ENCODE peak calls at places on chromosomes 1 and 21, in eight cellular contexts. One of them, this sample, is unnamed. For H3K27me3, the result is how much of the 10 kb centered on the place peaks cover.

GRCh38 chr1:24345334-24345733 is 26.2 kb downstream of the GRHL3 start:
- DNase-seq in IMR-90: no peak
- DNase-seq in fibroblast of lung: no peak
- DNase-seq in H7: no peak
- DNase-seq in transverse colon: no peak
- DNase-seq in lower lobe of right lung: no peak
- DNase-seq in prostate gland: peak
- DNase-seq in upper lobe of left lung: no peak
- DNase-seq in this sample: no peak

GRCh38 chr1:155175927-155176371 is 2.3 kb downstream of the TRIM46 start:
- DNase-seq in IMR-90: no peak
- DNase-seq in fibroblast of lung: no peak
- DNase-seq in H7: peak
- DNase-seq in transverse colon: peak
- DNase-seq in lower lobe of right lung: peak
- DNase-seq in prostate gland: no peak
- DNase-seq in upper lobe of left lung: peak
- DNase-seq in this sample: no peak

GRCh38 chr1:8443558-8444194 is 125.8 kb downstream of the SLC45A1 start:
- DNase-seq in IMR-90: no peak
- DNase-seq in fibroblast of lung: peak
- DNase-seq in H7: peak
- DNase-seq in transverse colon: no peak
- DNase-seq in lower lobe of right lung: no peak
- DNase-seq in prostate gland: no peak
- DNase-seq in upper lobe of left lung: no peak
- DNase-seq in this sample: no peak

GRCh38 chr21:44748621-44749020 is 37.2 kb upstream of the TSPEAR start:
- DNase-seq in IMR-90: no peak
- DNase-seq in fibroblast of lung: no peak
- DNase-seq in H7: peak
- DNase-seq in transverse colon: no peak
- DNase-seq in lower lobe of right lung: no peak
- DNase-seq in prostate gland: no peak
- DNase-seq in upper lobe of left lung: no peak
- DNase-seq in this sample: no peak

GRCh38 chr1:30196872-30197615 is 526.3 kb downstream of the MATN1 start:
- DNase-seq in IMR-90: no peak
- DNase-seq in fibroblast of lung: no peak
- DNase-seq in H7: no peak
- DNase-seq in transverse colon: no peak
- DNase-seq in lower lobe of right lung: no peak
- DNase-seq in prostate gland: no peak
- DNase-seq in upper lobe of left lung: no peak
- DNase-seq in this sample: no peak

GRCh38 chr1:233375653-233376052 is 48.1 kb downstream of the MAP3K21 start:
- DNase-seq in IMR-90: no peak
- DNase-seq in fibroblast of lung: no peak
- DNase-seq in H7: no peak
- DNase-seq in transverse colon: no peak
- DNase-seq in lower lobe of right lung: no peak
- DNase-seq in prostate gland: no peak
- DNase-seq in upper lobe of left lung: no peak
- DNase-seq in this sample: no peak

GRCh38 chr1:209652873-209653401 is 712 bp upstream of the LAMB3 start:
- DNase-seq in IMR-90: peak
- DNase-seq in fibroblast of lung: peak
- DNase-seq in H7: peak
- DNase-seq in transverse colon: peak
- DNase-seq in lower lobe of right lung: peak
- DNase-seq in prostate gland: peak
- DNase-seq in upper lobe of left lung: peak
- DNase-seq in this sample: peak

GRCh38 chr1:74340656-74341055 is 105.5 kb downstream of the TNNI3K start:
- DNase-seq in IMR-90: no peak
- DNase-seq in fibroblast of lung: no peak
- DNase-seq in H7: no peak
- DNase-seq in transverse colon: no peak
- DNase-seq in lower lobe of right lung: no peak
- DNase-seq in prostate gland: no peak
- DNase-seq in upper lobe of left lung: no peak
- DNase-seq in this sample: no peak

GRCh38 chr1:241555526-241555925 is 23.3 kb downstream of the KMO start:
- DNase-seq in IMR-90: no peak
- DNase-seq in fibroblast of lung: no peak
- DNase-seq in H7: no peak
- DNase-seq in transverse colon: no peak
- DNase-seq in lower lobe of right lung: no peak
- DNase-seq in prostate gland: no peak
- DNase-seq in upper lobe of left lung: no peak
- DNase-seq in this sample: no peak

GRCh38 chr1:22444856-22445255 is 6.8 kb upstream of the ZBTB40 start:
- DNase-seq in IMR-90: no peak
- DNase-seq in fibroblast of lung: no peak
- DNase-seq in H7: no peak
- DNase-seq in transverse colon: no peak
- DNase-seq in lower lobe of right lung: no peak
- DNase-seq in prostate gland: no peak
- DNase-seq in upper lobe of left lung: no peak
- DNase-seq in this sample: no peak

GRCh38 chr1:155044812-155045690 is 6.1 kb upstream of the ADAM15 start:
- DNase-seq in IMR-90: peak
- DNase-seq in fibroblast of lung: peak
- DNase-seq in H7: peak
- DNase-seq in transverse colon: peak
- DNase-seq in lower lobe of right lung: peak
- DNase-seq in prostate gland: peak
- DNase-seq in upper lobe of left lung: peak
- DNase-seq in this sample: peak

GRCh38 chr1:65423884-65424655 is 3.6 kb downstream of the LEPR start:
- DNase-seq in IMR-90: peak
- DNase-seq in fibroblast of lung: peak
- DNase-seq in H7: no peak
- DNase-seq in transverse colon: no peak
- DNase-seq in lower lobe of right lung: no peak
- DNase-seq in prostate gland: no peak
- DNase-seq in upper lobe of left lung: no peak
- DNase-seq in this sample: peak

GRCh38 chr1:95916616-95917015 is 682.6 kb downstream of the RWDD3 start:
- DNase-seq in IMR-90: peak
- DNase-seq in fibroblast of lung: peak
- DNase-seq in H7: no peak
- DNase-seq in transverse colon: no peak
- DNase-seq in lower lobe of right lung: no peak
- DNase-seq in prostate gland: no peak
- DNase-seq in upper lobe of left lung: no peak
- DNase-seq in this sample: no peak

DNA sequence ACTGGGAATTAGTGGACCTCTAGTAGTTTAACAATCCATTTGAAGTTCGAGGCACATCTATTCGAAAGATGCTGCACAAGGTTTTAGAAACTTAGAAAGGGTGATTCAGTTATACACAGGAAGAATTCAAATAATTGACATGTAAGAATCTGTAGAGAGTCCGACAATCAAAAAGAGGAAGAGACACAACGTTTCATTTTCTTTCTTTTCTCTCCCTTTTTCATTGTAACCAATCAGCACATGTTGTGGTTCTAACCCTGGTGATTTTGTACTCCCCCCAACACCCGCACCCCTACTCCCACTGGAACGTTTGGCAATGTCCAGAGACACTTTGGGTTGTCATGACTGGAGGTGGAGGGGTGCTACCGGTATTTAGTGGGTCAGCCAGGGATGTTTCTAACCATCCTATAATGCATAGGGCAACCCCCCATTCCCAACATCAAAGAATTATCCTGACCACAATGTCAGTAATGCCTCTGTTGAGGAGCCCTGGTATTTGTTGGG is 4.9 kb downstream of the TGFB2 start:
- DNase-seq in IMR-90: no peak
- DNase-seq in fibroblast of lung: no peak
- DNase-seq in H7: no peak
- DNase-seq in transverse colon: no peak
- DNase-seq in lower lobe of right lung: no peak
- DNase-seq in prostate gland: no peak
- DNase-seq in upper lobe of left lung: no peak
- DNase-seq in this sample: no peak
- H3K27me3 ChIP-seq in IMR-90: under half
- H3K27me3 ChIP-seq in fibroblast of lung: under half
- H3K27me3 ChIP-seq in H7: under half
- H3K27me3 ChIP-seq in transverse colon: under half
- H3K27me3 ChIP-seq in lower lobe of right lung: under half
- H3K27me3 ChIP-seq in prostate gland: under half
- H3K27me3 ChIP-seq in upper lobe of left lung: under half
- H3K27me3 ChIP-seq in this sample: under half

GRCh38 chr1:38046333-38046883 is at the start of gene POU3F1:
- DNase-seq in IMR-90: no peak
- DNase-seq in fibroblast of lung: no peak
- DNase-seq in H7: no peak
- DNase-seq in transverse colon: no peak
- DNase-seq in lower lobe of right lung: no peak
- DNase-seq in prostate gland: no peak
- DNase-seq in upper lobe of left lung: no peak
- DNase-seq in this sample: no peak

GRCh38 chr1:38041941-38042834 is 4.4 kb downstream of the POU3F1 start:
- DNase-seq in IMR-90: no peak
- DNase-seq in fibroblast of lung: no peak
- DNase-seq in H7: peak
- DNase-seq in transverse colon: no peak
- DNase-seq in lower lobe of right lung: no peak
- DNase-seq in prostate gland: no peak
- DNase-seq in upper lobe of left lung: no peak
- DNase-seq in this sample: no peak

GRCh38 chr1:38045431-38046332 is 911 bp downstream of the POU3F1 start:
- DNase-seq in IMR-90: no peak
- DNase-seq in fibroblast of lung: peak
- DNase-seq in H7: peak
- DNase-seq in transverse colon: no peak
- DNase-seq in lower lobe of right lung: peak
- DNase-seq in prostate gland: no peak
- DNase-seq in upper lobe of left lung: peak
- DNase-seq in this sample: no peak

GRCh38 chr1:38044224-38045215 is 2.1 kb downstream of the POU3F1 start:
- DNase-seq in IMR-90: no peak
- DNase-seq in fibroblast of lung: peak
- DNase-seq in H7: peak
- DNase-seq in transverse colon: no peak
- DNase-seq in lower lobe of right lung: no peak
- DNase-seq in prostate gland: no peak
- DNase-seq in upper lobe of left lung: no peak
- DNase-seq in this sample: no peak

GRCh38 chr1:38043036-38043747 is 3.4 kb downstream of the POU3F1 start:
- DNase-seq in IMR-90: no peak
- DNase-seq in fibroblast of lung: no peak
- DNase-seq in H7: no peak
- DNase-seq in transverse colon: no peak
- DNase-seq in lower lobe of right lung: no peak
- DNase-seq in prostate gland: no peak
- DNase-seq in upper lobe of left lung: no peak
- DNase-seq in this sample: no peak
- H3K27me3 ChIP-seq in IMR-90: half or more
- H3K27me3 ChIP-seq in fibroblast of lung: under half
- H3K27me3 ChIP-seq in H7: half or more
- H3K27me3 ChIP-seq in transverse colon: half or more
- H3K27me3 ChIP-seq in lower lobe of right lung: half or more
- H3K27me3 ChIP-seq in prostate gland: under half
- H3K27me3 ChIP-seq in upper lobe of left lung: under half
- H3K27me3 ChIP-seq in this sample: under half

GRCh38 chr1:5750186-5751170 is 241.7 kb downstream of the NPHP4 start:
- DNase-seq in IMR-90: no peak
- DNase-seq in fibroblast of lung: no peak
- DNase-seq in H7: no peak
- DNase-seq in transverse colon: no peak
- DNase-seq in lower lobe of right lung: peak
- DNase-seq in prostate gland: no peak
- DNase-seq in upper lobe of left lung: no peak
- DNase-seq in this sample: no peak

GRCh38 chr1:5751833-5752714 is 240.2 kb downstream of the NPHP4 start:
- DNase-seq in IMR-90: no peak
- DNase-seq in fibroblast of lung: no peak
- DNase-seq in H7: no peak
- DNase-seq in transverse colon: no peak
- DNase-seq in lower lobe of right lung: peak
- DNase-seq in prostate gland: no peak
- DNase-seq in upper lobe of left lung: peak
- DNase-seq in this sample: no peak

GRCh38 chr1:5753431-5754078 is 238.7 kb downstream of the NPHP4 start:
- DNase-seq in IMR-90: no peak
- DNase-seq in fibroblast of lung: no peak
- DNase-seq in H7: no peak
- DNase-seq in transverse colon: no peak
- DNase-seq in lower lobe of right lung: peak
- DNase-seq in prostate gland: no peak
- DNase-seq in upper lobe of left lung: no peak
- DNase-seq in this sample: no peak

GRCh38 chr1:5752715-5753330 is 239.4 kb downstream of the NPHP4 start:
- DNase-seq in IMR-90: no peak
- DNase-seq in fibroblast of lung: no peak
- DNase-seq in H7: no peak
- DNase-seq in transverse colon: no peak
- DNase-seq in lower lobe of right lung: no peak
- DNase-seq in prostate gland: no peak
- DNase-seq in upper lobe of left lung: peak
- DNase-seq in this sample: no peak

DNA sequence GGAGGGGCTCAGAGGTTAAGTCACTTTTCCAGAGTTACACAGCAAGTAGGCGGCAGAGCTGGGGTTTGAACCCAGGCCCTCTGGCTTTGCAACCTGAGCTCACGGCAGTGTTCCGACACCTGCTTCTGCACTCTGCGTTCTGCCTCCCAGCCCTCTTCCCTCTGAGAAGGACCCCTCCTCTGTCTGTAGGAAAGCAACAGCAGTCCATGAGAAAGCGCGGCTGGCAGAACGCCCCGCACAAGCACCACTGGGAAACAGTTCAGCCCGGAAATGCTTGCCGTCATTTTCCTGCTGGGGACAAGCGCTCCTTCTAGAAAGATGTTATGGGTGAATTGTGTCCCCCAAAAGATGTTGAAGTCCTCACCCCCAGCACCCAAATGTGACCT is 241.1 kb downstream of the NPHP4 start:
- DNase-seq in IMR-90: no peak
- DNase-seq in fibroblast of lung: no peak
- DNase-seq in H7: no peak
- DNase-seq in transverse colon: no peak
- DNase-seq in lower lobe of right lung: peak
- DNase-seq in prostate gland: no peak
- DNase-seq in upper lobe of left lung: no peak
- DNase-seq in this sample: no peak
- H3K27me3 ChIP-seq in IMR-90: under half
- H3K27me3 ChIP-seq in fibroblast of lung: under half
- H3K27me3 ChIP-seq in H7: under half
- H3K27me3 ChIP-seq in transverse colon: under half
- H3K27me3 ChIP-seq in lower lobe of right lung: under half
- H3K27me3 ChIP-seq in prostate gland: under half
- H3K27me3 ChIP-seq in upper lobe of left lung: under half
- H3K27me3 ChIP-seq in this sample: under half

DNA sequence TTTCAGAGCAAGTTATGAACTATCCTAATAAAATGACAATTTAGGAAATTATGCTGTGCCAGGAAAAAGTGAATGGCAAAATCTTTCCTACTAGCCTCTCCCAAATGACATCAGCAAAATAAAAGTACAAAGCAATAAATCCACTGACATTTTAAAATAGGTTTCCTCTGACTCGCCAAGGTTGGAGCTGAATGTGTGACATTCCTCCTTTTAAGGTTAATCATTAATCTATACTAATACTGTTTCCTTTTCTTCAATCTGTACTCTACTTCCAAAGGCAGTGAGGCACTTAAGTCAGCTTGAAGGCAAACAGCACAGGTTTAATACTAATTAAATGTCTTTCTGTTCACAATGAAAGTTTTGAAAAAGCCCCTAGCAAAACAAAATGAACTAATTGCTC is 15.7 kb downstream of the RNF19B start:
- DNase-seq in IMR-90: no peak
- DNase-seq in fibroblast of lung: no peak
- DNase-seq in H7: no peak
- DNase-seq in transverse colon: no peak
- DNase-seq in lower lobe of right lung: no peak
- DNase-seq in prostate gland: no peak
- DNase-seq in upper lobe of left lung: no peak
- DNase-seq in this sample: no peak
- H3K27me3 ChIP-seq in IMR-90: under half
- H3K27me3 ChIP-seq in fibroblast of lung: under half
- H3K27me3 ChIP-seq in H7: under half
- H3K27me3 ChIP-seq in transverse colon: under half
- H3K27me3 ChIP-seq in lower lobe of right lung: under half
- H3K27me3 ChIP-seq in prostate gland: under half
- H3K27me3 ChIP-seq in upper lobe of left lung: under half
- H3K27me3 ChIP-seq in this sample: under half